ENCODE peak calls at places on chromosomes 6 and 20, in seven cellular contexts. K, Z, Y, B, D, G and M are unnamed samples.

GRCh38 chr6:55782275-55782674 is 93.1 kb downstream of the BMP5 start:
- DNase-seq in K (no peak), Z (no peak), Y (no peak), B (no peak), D (no peak), G (no peak), M (no peak)

GRCh38 chr6:26175428-26176181 is 88.4 kb downstream of the HFE start:
- DNase-seq in K (no peak), Z (peak), Y (peak), B (peak), D (no peak), G (no peak), M (peak)

GRCh38 chr6:153170511-153170910 is 39.4 kb upstream of the RGS17 start:
- DNase-seq in K (no peak), Z (peak), Y (peak), B (no peak), D (no peak), G (no peak), M (no peak)

GRCh38 chr6:17725083-17725482 is 18.4 kb upstream of the NUP153 start:
- DNase-seq in K (no peak), Z (peak), Y (peak), B (no peak), D (peak), G (no peak), M (no peak)

GRCh38 chr6:90537723-90538407 is 49.0 kb downstream of the MAP3K7 start:
- DNase-seq in K (no peak), Z (peak), Y (no peak), B (no peak), D (no peak), G (no peak), M (no peak)

GRCh38 chr6:139765825-139766285 is 391.4 kb upstream of the CITED2 start:
- DNase-seq in K (no peak), Z (no peak), Y (no peak), B (no peak), D (no peak), G (no peak), M (no peak)

GRCh38 chr6:159042003-159042823 is 2.6 kb downstream of the TAGAP start:
- DNase-seq in K (peak), Z (peak), Y (peak), B (peak), D (no peak), G (peak), M (no peak)

GRCh38 chr20:48812600-48813445 is 15.0 kb downstream of the PREX1 start:
- DNase-seq in K (no peak), Z (no peak), Y (no peak), B (no peak), D (no peak), G (no peak), M (no peak)

GRCh38 chr6:113598786-113599185 is 258.4 kb upstream of the MARCKS start:
- DNase-seq in K (no peak), Z (no peak), Y (no peak), B (no peak), D (no peak), G (no peak), M (no peak)

GRCh38 chr6:129748212-129748900 is 38.4 kb upstream of the ARHGAP18 start:
- DNase-seq in K (no peak), Z (peak), Y (peak), B (peak), D (no peak), G (no peak), M (peak)

GRCh38 chr20:43238833-43239232 is 49.1 kb upstream of the PTPRT start:
- DNase-seq in K (no peak), Z (no peak), Y (no peak), B (no peak), D (no peak), G (no peak), M (peak)

GRCh38 chr20:25864986-25865714 is 168.5 kb upstream of the ZNF337 start:
- DNase-seq in K (peak), Z (no peak), Y (no peak), B (no peak), D (no peak), G (no peak), M (no peak)

GRCh38 chr20:25864326-25864970 is 167.8 kb upstream of the ZNF337 start:
- DNase-seq in K (no peak), Z (no peak), Y (no peak), B (no peak), D (no peak), G (no peak), M (no peak)

GRCh38 chr20:25865715-25866656 is 169.3 kb upstream of the ZNF337 start:
- DNase-seq in K (peak), Z (peak), Y (peak), B (peak), D (peak), G (no peak), M (peak)

GRCh38 chr20:25863536-25864325 is 167.1 kb upstream of the ZNF337 start:
- DNase-seq in K (peak), Z (peak), Y (no peak), B (no peak), D (no peak), G (no peak), M (no peak)

GRCh38 chr20:25867776-25868649 is 171.4 kb upstream of the ZNF337 start:
- DNase-seq in K (peak), Z (peak), Y (peak), B (peak), D (peak), G (no peak), M (no peak)
- H3K4me3 ChIP-seq in K (peak), Z (peak), Y (peak), B (peak), D (peak), G (peak), M (no peak)

GRCh38 chr6:163413054-163413344 is 1.5 kb upstream of the QKI start:
- DNase-seq in K (no peak), Z (no peak), Y (no peak), B (no peak), D (no peak), G (no peak), M (no peak)

GRCh38 chr6:163414117-163414366 is 476 bp upstream of the QKI start:
- DNase-seq in K (no peak), Z (no peak), Y (no peak), B (no peak), D (no peak), G (no peak), M (no peak)

GRCh38 chr6:163414367-163415175 is at the start of gene QKI:
- DNase-seq in K (peak), Z (peak), Y (peak), B (peak), D (peak), G (no peak), M (no peak)

GRCh38 chr6:163413345-163414116 is 987 bp upstream of the QKI start:
- DNase-seq in K (peak), Z (peak), Y (peak), B (peak), D (peak), G (peak), M (no peak)

DNA sequence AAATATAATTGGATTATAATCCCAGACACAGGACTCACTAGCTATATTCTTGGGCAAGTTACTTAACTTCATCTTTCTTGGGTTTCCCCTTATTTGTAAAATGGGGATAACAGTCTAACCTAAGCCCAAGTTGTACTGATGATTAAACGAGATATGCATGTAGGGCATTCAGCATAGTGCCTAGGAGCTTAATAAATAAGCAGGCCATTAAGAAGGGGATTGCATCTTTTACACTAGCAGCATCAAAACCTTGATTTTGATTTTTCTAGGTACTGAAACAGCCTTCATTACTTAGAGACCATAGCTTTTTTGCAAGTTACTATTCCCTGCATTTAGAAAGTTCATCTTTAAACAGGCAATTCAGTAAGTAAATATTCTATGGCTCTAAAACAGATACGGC is 2.2 kb upstream of the QKI start:
- DNase-seq in K (no peak), Z (peak), Y (no peak), B (no peak), D (no peak), G (no peak), M (no peak)
- H3K4me3 ChIP-seq in K (no peak), Z (peak), Y (peak), B (peak), D (peak), G (peak), M (no peak)

GRCh38 chr6:32191696-32192607 is 491 bp downstream of the GPSM3 start:
- DNase-seq in K (no peak), Z (no peak), Y (no peak), B (no peak), D (no peak), G (no peak), M (no peak)
- H3K4me3 ChIP-seq in K (no peak), Z (no peak), Y (no peak), B (peak), D (peak), G (peak), M (no peak)

DNA sequence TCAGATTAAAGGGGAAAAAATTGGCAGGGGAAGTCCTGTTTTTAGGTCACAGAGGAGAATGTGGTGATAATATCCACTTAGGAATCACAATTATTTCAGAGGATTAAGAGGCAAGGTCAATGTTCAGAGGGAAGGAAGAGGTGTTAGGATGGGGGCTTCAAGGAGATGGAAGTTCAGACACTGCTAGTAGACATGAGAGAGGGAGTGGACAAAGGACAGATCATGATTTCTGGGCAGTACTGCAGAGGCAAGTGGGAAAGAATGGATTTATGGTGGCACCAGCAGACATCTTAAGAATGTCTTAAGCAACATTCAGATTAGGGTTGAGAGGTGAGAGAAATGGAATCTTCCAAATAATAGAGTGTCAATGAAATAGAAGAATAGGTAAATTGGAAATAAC is 9.9 kb downstream of the PCSK2 start:
- DNase-seq in K (no peak), Z (no peak), Y (no peak), B (no peak), D (no peak), G (no peak), M (no peak)
- H3K4me3 ChIP-seq in K (no peak), Z (no peak), Y (no peak), B (no peak), D (no peak), G (no peak), M (no peak)

DNA sequence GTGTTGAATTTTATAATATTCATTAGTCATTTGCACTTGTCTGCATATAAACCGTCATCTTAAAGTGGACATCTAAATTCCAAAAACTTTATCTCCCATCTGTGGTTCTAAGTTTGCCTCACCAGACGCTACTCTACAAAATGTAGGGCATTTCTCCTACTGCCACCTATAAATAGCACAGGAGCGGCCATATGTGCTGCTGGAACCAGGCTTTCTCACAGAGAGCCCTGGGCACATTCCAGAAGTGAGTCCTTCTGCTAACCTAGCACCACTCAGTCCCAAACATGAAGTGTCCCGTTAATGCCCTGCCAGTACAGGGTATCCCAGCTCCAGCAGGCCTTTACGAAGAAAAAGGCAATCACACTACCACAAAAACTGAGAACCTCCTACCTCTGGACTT is 153.7 kb downstream of the TMEM242 start:
- DNase-seq in K (no peak), Z (no peak), Y (no peak), B (no peak), D (no peak), G (no peak), M (no peak)
- H3K4me3 ChIP-seq in K (no peak), Z (no peak), Y (no peak), B (no peak), D (no peak), G (no peak), M (no peak)

GRCh38 chr6:6856538-6857523 is 250.9 kb upstream of the RREB1 start:
- DNase-seq in K (peak), Z (peak), Y (peak), B (no peak), D (peak), G (no peak), M (no peak)
- H3K4me3 ChIP-seq in K (no peak), Z (no peak), Y (peak), B (no peak), D (peak), G (no peak), M (no peak)

DNA sequence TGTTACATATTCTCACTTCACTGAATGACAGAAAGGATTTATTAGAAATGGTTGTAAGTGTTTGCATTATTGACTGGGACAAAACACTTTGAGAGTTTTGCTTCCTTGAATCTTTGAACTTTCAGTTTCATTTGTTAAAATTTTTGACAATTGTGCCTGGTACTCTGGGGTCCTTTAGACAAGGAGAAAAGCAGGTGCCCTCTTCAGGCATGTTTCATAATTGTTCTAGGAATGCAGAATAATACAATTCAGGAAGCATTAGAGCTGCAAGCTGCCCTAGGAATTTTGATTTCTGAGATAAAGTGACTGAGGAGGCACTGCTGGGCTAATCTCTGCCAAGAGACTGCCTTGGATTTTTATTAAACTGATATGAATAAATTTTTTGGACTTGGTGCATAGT is 49.7 kb downstream of the TOP1 start:
- DNase-seq in K (no peak), Z (peak), Y (no peak), B (no peak), D (no peak), G (no peak), M (no peak)
- H3K4me3 ChIP-seq in K (no peak), Z (peak), Y (no peak), B (no peak), D (peak), G (no peak), M (no peak)

DNA sequence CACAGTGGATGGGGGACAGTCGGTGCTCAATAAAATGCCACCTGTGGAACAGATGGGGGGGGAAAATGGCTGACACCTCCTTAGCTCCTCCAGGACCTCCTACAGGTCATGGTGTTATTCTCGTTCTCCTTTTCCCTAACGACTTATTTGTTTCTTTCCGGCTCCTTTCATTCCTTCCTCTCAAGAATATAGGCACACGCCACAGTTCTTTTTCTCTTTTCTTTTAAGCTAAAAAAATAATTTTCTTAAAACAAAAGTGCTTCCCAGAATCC is 1.4 kb upstream of the RNASET2 start:
- DNase-seq in K (no peak), Z (no peak), Y (no peak), B (no peak), D (no peak), G (no peak), M (no peak)
- H3K4me3 ChIP-seq in K (no peak), Z (no peak), Y (no peak), B (peak), D (peak), G (no peak), M (no peak)